ENCODE peak calls at places on chromosomes 1 and 21, in five cellular contexts. S is HCEC 1CT, J is HT1080, L is BJ, W is GM04504. N is an unnamed sample.

GRCh38 chr1:203799157-203799556 is 3.7 kb downstream of the ZBED6 start:
- DNase-seq in S (peak; percentile 4), J (no peak), L (no peak), W (no peak), N (no peak)

GRCh38 chr1:39333296-39333695 is 128.8 kb downstream of the MACF1 start:
- DNase-seq in S (no peak), J (no peak), L (no peak), W (no peak), N (no peak)

GRCh38 chr1:217090073-217090911 is 367.1 kb upstream of the ESRRG start:
- DNase-seq in S (no peak), J (no peak), L (no peak), W (no peak), N (no peak)

GRCh38 chr1:170168263-170168662 is 22.5 kb downstream of the NTMT2 start:
- DNase-seq in S (peak; percentile 50), J (peak; percentile 24), L (peak; percentile 31), W (peak; percentile 24), N (no peak)

GRCh38 chr1:15952317-15953258 is 23.3 kb downstream of the ZBTB17 start:
- DNase-seq in S (peak; percentile 100), J (peak; percentile 99), L (peak; percentile 83), W (peak; percentile 86), N (no peak)

GRCh38 chr1:186188004-186188539 is 187.0 kb downstream of the TPR start:
- DNase-seq in S (peak; percentile 93), J (peak; percentile 97), L (peak; percentile 58), W (peak; percentile 62), N (no peak)

GRCh38 chr1:97903626-97904025 is 17.2 kb downstream of the DPYD start:
- DNase-seq in S (peak; percentile 13), J (no peak), L (no peak), W (no peak), N (no peak)

GRCh38 chr1:209530990-209531389 is 52.5 kb upstream of the CAMK1G start:
- DNase-seq in S (peak; percentile 13), J (no peak), L (no peak), W (no peak), N (no peak)

GRCh38 chr1:225250432-225250831 is 177.4 kb downstream of the LBR start:
- DNase-seq in S (no peak), J (peak; percentile 8), L (no peak), W (no peak), N (peak; percentile 47)

GRCh38 chr1:194870860-194871259 is 1684.4 kb upstream of the B3GALT2 start:
- DNase-seq in S (no peak), J (no peak), L (no peak), W (no peak), N (peak; percentile 10)

GRCh38 chr1:9399510-9400424 is 107.1 kb downstream of the SPSB1 start:
- DNase-seq in S (peak; percentile 39), J (no peak), L (no peak), W (no peak), N (no peak)

GRCh38 chr1:45995298-45995697 is 137.1 kb downstream of the PIK3R3 start:
- DNase-seq in S (peak; percentile 50), J (peak; percentile 36), L (no peak), W (no peak), N (no peak)

GRCh38 chr21:46455575-46456385 is 2.9 kb upstream of the DIP2A start:
- DNase-seq in S (peak; percentile 59), J (peak; percentile 95), L (no peak), W (no peak), N (no peak)

GRCh38 chr1:167747988-167748387 is 26.2 kb downstream of the MPZL1 start:
- DNase-seq in S (peak; percentile 75), J (no peak), L (no peak), W (no peak), N (no peak)

GRCh38 chr1:20212685-20213331 is 26.5 kb upstream of the PLA2G2C start:
- DNase-seq in S (peak; percentile 55), J (peak; percentile 52), L (no peak), W (peak; percentile 20), N (peak; percentile 74)

GRCh38 chr1:46948629-46949282 is 7.5 kb upstream of the CYP4A11 start:
- DNase-seq in S (no peak), J (peak; percentile 58), L (no peak), W (no peak), N (no peak)

GRCh38 chr1:211610779-211611556 is 32.0 kb upstream of the SLC30A1 start:
- DNase-seq in S (no peak), J (no peak), L (no peak), W (no peak), N (no peak)

GRCh38 chr1:153386500-153386901 is 4.4 kb downstream of the S100A8 start:
- DNase-seq in S (no peak), J (no peak), L (no peak), W (no peak), N (peak; percentile 19)

GRCh38 chr21:41927727-41928409 is 25.9 kb downstream of the C2CD2 start:
- DNase-seq in S (no peak), J (no peak), L (no peak), W (no peak), N (peak; percentile 83)

GRCh38 chr1:10674700-10675598 is 121.5 kb downstream of the CASZ1 start:
- DNase-seq in S (no peak), J (no peak), L (no peak), W (no peak), N (no peak)

GRCh38 chr1:165073402-165074007 is 283.0 kb downstream of the LMX1A start:
- DNase-seq in S (peak; percentile 30), J (peak; percentile 25), L (no peak), W (peak; percentile 26), N (peak; percentile 43)

GRCh38 chr1:8352471-8352845 is 34.5 kb downstream of the SLC45A1 start:
- DNase-seq in S (no peak), J (no peak), L (no peak), W (no peak), N (no peak)

GRCh38 chr1:46166521-46167462 is 8.1 kb upstream of the TSPAN1 start:
- DNase-seq in S (no peak), J (no peak), L (no peak), W (no peak), N (peak; percentile 80)

N was measured in GM12865.